ENCODE peak calls at places on chromosomes 16 and 17, in eight cellular contexts. X, W, Q, E, G, Y, H and R are unnamed samples.
A peak's percentile ranks its signal among the peaks of the same experiment; 100 is the strongest.

GRCh38 chr17:48767263-48767774 is 38.8 kb upstream of the HOXB13 start:
- DNase-seq in H (no peak), Q (no peak), Y (no peak), X (no peak), W (no peak), G (no peak), E (no peak), R (no peak)

GRCh38 chr16:57341441-57342303 is 16.9 kb upstream of the CCL22 start:
- DNase-seq in Y (peak; percentile 85), G (no peak), E (peak; percentile 50), W (no peak), Q (peak; percentile 84), H (peak; percentile 73), X (no peak), R (peak; percentile 82)

GRCh38 chr16:67244387-67245188 is 2.7 kb downstream of the FHOD1 start:
- DNase-seq in W (no peak), X (peak; percentile 86), Q (peak; percentile 93), E (peak; percentile 75), Y (peak; percentile 67), H (peak; percentile 76), G (no peak), R (peak; percentile 82)

GRCh38 chr16:35574454-35575431 is 2115.3 kb downstream of the TP53TG3F start:
- DNase-seq in Q (no peak), X (no peak), W (no peak), H (no peak), E (no peak), Y (no peak), G (no peak), R (no peak)

GRCh38 chr17:48262982-48263586 is 155.5 kb downstream of the SNX11 start:
- DNase-seq in H (no peak), Y (no peak), W (no peak), E (peak; percentile 44), X (no peak), Q (no peak), G (no peak), R (no peak)

GRCh38 chr17:73210002-73210678 is 17.3 kb downstream of the COG1 start:
- DNase-seq in Y (no peak), E (peak; percentile 31), H (no peak), Q (no peak), W (no peak), G (no peak), X (no peak), R (no peak)

GRCh38 chr16:3304370-3304769 is 860 bp downstream of the TIGD7 start:
- DNase-seq in X (no peak), Q (no peak), G (no peak), H (no peak), Y (no peak), W (no peak), E (no peak), R (no peak)

GRCh38 chr17:33572615-33573014 is 279.5 kb upstream of the ASIC2 start:
- DNase-seq in E (peak; percentile 50), Y (no peak), W (peak; percentile 32), H (no peak), Q (no peak), G (no peak), X (no peak), R (no peak)

GRCh38 chr17:77963441-77963840 is 4.9 kb downstream of the TNRC6C start:
- DNase-seq in Y (peak; percentile 95), H (peak; percentile 35), G (peak; percentile 52), Q (no peak), E (peak; percentile 85), W (peak; percentile 74), X (peak; percentile 79), R (no peak)

GRCh38 chr16:86294535-86294934 is 215.8 kb upstream of the FOXF1 start:
- DNase-seq in Q (no peak), E (peak; percentile 56), W (no peak), H (peak; percentile 41), Y (no peak), G (no peak), X (no peak), R (no peak)

GRCh38 chr16:49651226-49651625 is 204.7 kb downstream of the ZNF423 start:
- DNase-seq in X (no peak), H (no peak), E (no peak), G (no peak), W (no peak), Y (no peak), Q (no peak), R (no peak)

GRCh38 chr17:75641343-75641742 is 8.1 kb downstream of the SMIM5 start:
- DNase-seq in Q (no peak), X (peak; percentile 60), H (no peak), E (no peak), Y (no peak), G (no peak), W (no peak), R (no peak)

GRCh38 chr17:740240-741055 is 8.1 kb downstream of the TLCD3A start:
- DNase-seq in G (no peak), H (peak; percentile 28), Y (no peak), X (no peak), W (no peak), Q (no peak), E (no peak), R (peak; percentile 46)

GRCh38 chr17:50556803-50557202 is 3.7 kb upstream of the CACNA1G start:
- DNase-seq in H (no peak), W (no peak), E (peak; percentile 73), Y (no peak), Q (no peak), X (peak; percentile 53), G (no peak), R (no peak)

GRCh38 chr16:84450176-84450865 is 54.1 kb downstream of the MEAK7 start:
- DNase-seq in Y (no peak), Q (peak; percentile 54), G (peak; percentile 11), H (no peak), E (no peak), X (no peak), W (no peak), R (no peak)

GRCh38 chr17:45641541-45641940 is 142.6 kb upstream of the CRHR1 start:
- DNase-seq in W (no peak), G (no peak), Q (peak; percentile 65), X (no peak), E (no peak), H (no peak), Y (no peak), R (no peak)

GRCh38 chr17:80877829-80878303 is 113.8 kb upstream of the CHMP6 start:
- DNase-seq in W (no peak), Q (no peak), Y (no peak), G (no peak), E (no peak), H (peak; percentile 5), X (no peak), R (no peak)

GRCh38 chr17:1154704-1155103 is 25.1 kb downstream of the ABR start:
- DNase-seq in G (peak; percentile 73), H (no peak), Y (no peak), Q (no peak), X (peak; percentile 35), W (no peak), E (no peak), R (no peak)

GRCh38 chr16:4048481-4048880 is 67.8 kb downstream of the ADCY9 start:
- DNase-seq in E (no peak), W (no peak), Y (no peak), X (no peak), G (no peak), Q (peak; percentile 21), H (no peak), R (no peak)

GRCh38 chr17:40818343-40818732 is 4.1 kb downstream of the KRT10 start:
- DNase-seq in Y (no peak), E (no peak), W (no peak), G (no peak), X (no peak), H (no peak), Q (no peak), R (no peak)

GRCh38 chr17:40820228-40820838 is 2.1 kb downstream of the KRT10 start:
- DNase-seq in X (no peak), Q (no peak), W (no peak), E (no peak), G (no peak), H (no peak), Y (no peak), R (no peak)

GRCh38 chr17:40821536-40821935 is 878 bp downstream of the KRT10 start:
- DNase-seq in H (no peak), X (no peak), Q (no peak), G (no peak), Y (no peak), E (no peak), W (no peak), R (no peak)

GRCh38 chr17:40818733-40819527 is 3.5 kb downstream of the KRT10 start:
- DNase-seq in Q (peak; percentile 95), X (peak; percentile 75), W (peak; percentile 93), H (peak; percentile 84), G (peak; percentile 74), E (peak; percentile 81), Y (no peak), R (peak; percentile 83)

GRCh38 chr17:40819528-40820125 is 2.8 kb downstream of the KRT10 start:
- DNase-seq in X (peak; percentile 51), E (peak; percentile 31), G (no peak), Q (no peak), Y (no peak), W (no peak), H (no peak), R (no peak)
- H3K4me3 ChIP-seq in X (peak overlapping the region; percentile 73), E (peak overlapping the region; percentile 84), G (peak overlapping the region; percentile 61), Q (peak overlapping the region; percentile 29), Y (peak overlapping the region; percentile 65), W (peak overlapping the region; percentile 78), H (peak overlapping the region; percentile 73), R (peak overlapping the region; percentile 39)

GRCh38 chr17:42918902-42919521 is 18.4 kb downstream of the G6PC1 start:
- DNase-seq in G (no peak), Y (no peak), H (no peak), E (no peak), W (no peak), Q (no peak), X (no peak), R (no peak)
- H3K4me3 ChIP-seq in G (no peak overlapping the region), Y (no peak overlapping the region), H (no peak overlapping the region), E (no peak overlapping the region), W (no peak overlapping the region), Q (no peak overlapping the region), X (no peak overlapping the region), R (no peak overlapping the region)

GRCh38 chr17:47232465-47232864 is 21.2 kb upstream of the ITGB3 start:
- DNase-seq in W (no peak), G (no peak), X (no peak), Y (no peak), H (no peak), E (no peak), Q (peak; percentile 40), R (no peak)
- H3K4me3 ChIP-seq in W (no peak overlapping the region), G (no peak overlapping the region), X (no peak overlapping the region), Y (no peak overlapping the region), H (no peak overlapping the region), E (no peak overlapping the region), Q (no peak overlapping the region), R (no peak overlapping the region)

GRCh38 chr17:30472238-30472890 is 4.8 kb upstream of the GOSR1 start:
- DNase-seq in H (no peak), G (no peak), Y (no peak), X (no peak), W (no peak), Q (no peak), E (no peak), R (no peak)

GRCh38 chr17:30477083-30477757 is at the start of gene GOSR1:
- DNase-seq in Q (peak; percentile 98), W (peak; percentile 98), Y (peak; percentile 83), H (peak; percentile 95), G (peak; percentile 96), E (peak; percentile 99), X (peak; percentile 96), R (peak; percentile 92)

GRCh38 chr17:30475206-30475605 is 2.0 kb upstream of the GOSR1 start:
- DNase-seq in H (no peak), G (no peak), X (no peak), E (no peak), Q (no peak), W (no peak), Y (no peak), R (no peak)

GRCh38 chr17:30477758-30478115 is 529 bp downstream of the GOSR1 start:
- DNase-seq in X (no peak), E (no peak), H (no peak), Q (no peak), W (no peak), Y (no peak), G (no peak), R (no peak)

GRCh38 chr17:30476726-30477082 is 504 bp upstream of the GOSR1 start:
- DNase-seq in H (no peak), Q (no peak), G (no peak), E (no peak), W (peak; percentile 31), Y (no peak), X (no peak), R (no peak)
- H3K4me3 ChIP-seq in H (peak overlapping the region; percentile 66), Q (no peak overlapping the region), G (peak overlapping the region; percentile 95), E (peak overlapping the region; percentile 83), W (peak overlapping the region; percentile 72), Y (peak overlapping the region; percentile 95), X (peak overlapping the region; percentile 59), R (no peak overlapping the region)